ENCODE peak calls at places on chromosomes 12 and 14, in eight cellular contexts. One of them, this sample, is unnamed.

GRCh38 chr14:102320033-102320660 is 601 bp downstream of the ZNF839 start:
- DNase-seq in NCI-H460: no peak
- DNase-seq in NCI-H526: peak; percentile 38
- DNase-seq in uterus: peak; percentile 53
- DNase-seq in ureter: no peak
- DNase-seq in LoVo: peak; percentile 24
- DNase-seq in activated naive CD4-positive, alpha-beta T cell treated with Interleukin-2 at 50 U/mL for 16 hours: peak; percentile 52
- DNase-seq in stimulated activated CD4-positive, alpha-beta T cell treated with anti-CD3 and anti-CD28 coated beads, Interleukin-2, amount 100 ng/mL, for 4 hours: peak; percentile 41
- DNase-seq in this sample: peak; percentile 28

GRCh38 chr12:118055144-118055557 is 5.8 kb downstream of the WSB2 start:
- DNase-seq in uterus: no peak
- DNase-seq in NCI-H526: peak; percentile 70
- DNase-seq in stimulated activated CD4-positive, alpha-beta T cell treated with anti-CD3 and anti-CD28 coated beads, Interleukin-2, amount 100 ng/mL, for 4 hours: peak; percentile 51
- DNase-seq in LoVo: peak; percentile 63
- DNase-seq in ureter: peak; percentile 50
- DNase-seq in activated naive CD4-positive, alpha-beta T cell treated with Interleukin-2 at 50 U/mL for 16 hours: peak; percentile 79
- DNase-seq in NCI-H460: peak; percentile 57
- DNase-seq in this sample: peak; percentile 70

GRCh38 chr12:108332791-108333382 is 6.2 kb downstream of the CMKLR1 start:
- DNase-seq in LoVo: no peak
- DNase-seq in ureter: no peak
- DNase-seq in activated naive CD4-positive, alpha-beta T cell treated with Interleukin-2 at 50 U/mL for 16 hours: no peak
- DNase-seq in NCI-H460: no peak
- DNase-seq in uterus: no peak
- DNase-seq in stimulated activated CD4-positive, alpha-beta T cell treated with anti-CD3 and anti-CD28 coated beads, Interleukin-2, amount 100 ng/mL, for 4 hours: no peak
- DNase-seq in NCI-H526: no peak
- DNase-seq in this sample: no peak

GRCh38 chr12:97112161-97112560 is 205.1 kb downstream of the NEDD1 start:
- DNase-seq in stimulated activated CD4-positive, alpha-beta T cell treated with anti-CD3 and anti-CD28 coated beads, Interleukin-2, amount 100 ng/mL, for 4 hours: no peak
- DNase-seq in uterus: no peak
- DNase-seq in ureter: no peak
- DNase-seq in NCI-H460: no peak
- DNase-seq in NCI-H526: no peak
- DNase-seq in LoVo: no peak
- DNase-seq in activated naive CD4-positive, alpha-beta T cell treated with Interleukin-2 at 50 U/mL for 16 hours: no peak
- DNase-seq in this sample: no peak

GRCh38 chr12:86389949-86390348 is 133.8 kb upstream of the MGAT4C start:
- DNase-seq in NCI-H460: no peak
- DNase-seq in activated naive CD4-positive, alpha-beta T cell treated with Interleukin-2 at 50 U/mL for 16 hours: no peak
- DNase-seq in uterus: no peak
- DNase-seq in LoVo: no peak
- DNase-seq in stimulated activated CD4-positive, alpha-beta T cell treated with anti-CD3 and anti-CD28 coated beads, Interleukin-2, amount 100 ng/mL, for 4 hours: no peak
- DNase-seq in NCI-H526: no peak
- DNase-seq in ureter: no peak
- DNase-seq in this sample: peak; percentile 13

GRCh38 chr12:60072911-60073310 is 477.1 kb downstream of the SLC16A7 start:
- DNase-seq in activated naive CD4-positive, alpha-beta T cell treated with Interleukin-2 at 50 U/mL for 16 hours: no peak
- DNase-seq in NCI-H526: no peak
- DNase-seq in LoVo: no peak
- DNase-seq in uterus: no peak
- DNase-seq in NCI-H460: no peak
- DNase-seq in stimulated activated CD4-positive, alpha-beta T cell treated with anti-CD3 and anti-CD28 coated beads, Interleukin-2, amount 100 ng/mL, for 4 hours: no peak
- DNase-seq in ureter: no peak
- DNase-seq in this sample: no peak

GRCh38 chr14:92039073-92039719 is 663 bp downstream of the TRIP11 start:
- DNase-seq in stimulated activated CD4-positive, alpha-beta T cell treated with anti-CD3 and anti-CD28 coated beads, Interleukin-2, amount 100 ng/mL, for 4 hours: peak; percentile 16
- DNase-seq in activated naive CD4-positive, alpha-beta T cell treated with Interleukin-2 at 50 U/mL for 16 hours: peak; percentile 40
- DNase-seq in NCI-H526: peak; percentile 63
- DNase-seq in NCI-H460: peak; percentile 24
- DNase-seq in uterus: no peak
- DNase-seq in ureter: no peak
- DNase-seq in LoVo: peak; percentile 57
- DNase-seq in this sample: peak; percentile 55

GRCh38 chr14:23299558-23299957 is 3.1 kb downstream of the PPP1R3E start:
- DNase-seq in NCI-H460: no peak
- DNase-seq in uterus: no peak
- DNase-seq in activated naive CD4-positive, alpha-beta T cell treated with Interleukin-2 at 50 U/mL for 16 hours: no peak
- DNase-seq in LoVo: no peak
- DNase-seq in NCI-H526: peak; percentile 42
- DNase-seq in ureter: no peak
- DNase-seq in stimulated activated CD4-positive, alpha-beta T cell treated with anti-CD3 and anti-CD28 coated beads, Interleukin-2, amount 100 ng/mL, for 4 hours: no peak
- DNase-seq in this sample: no peak

GRCh38 chr12:65823481-65824313 is 586 bp upstream of the HMGA2 start:
- DNase-seq in LoVo: peak; percentile 78
- DNase-seq in uterus: peak; percentile 17
- DNase-seq in ureter: no peak
- DNase-seq in stimulated activated CD4-positive, alpha-beta T cell treated with anti-CD3 and anti-CD28 coated beads, Interleukin-2, amount 100 ng/mL, for 4 hours: no peak
- DNase-seq in NCI-H460: no peak
- DNase-seq in activated naive CD4-positive, alpha-beta T cell treated with Interleukin-2 at 50 U/mL for 16 hours: no peak
- DNase-seq in NCI-H526: peak; percentile 56
- DNase-seq in this sample: peak; percentile 50

GRCh38 chr12:59149995-59150642 is 229.8 kb upstream of the LRIG3 start:
- DNase-seq in NCI-H460: peak; percentile 81
- DNase-seq in uterus: no peak
- DNase-seq in LoVo: peak; percentile 89
- DNase-seq in activated naive CD4-positive, alpha-beta T cell treated with Interleukin-2 at 50 U/mL for 16 hours: no peak
- DNase-seq in NCI-H526: peak; percentile 90
- DNase-seq in ureter: no peak
- DNase-seq in stimulated activated CD4-positive, alpha-beta T cell treated with anti-CD3 and anti-CD28 coated beads, Interleukin-2, amount 100 ng/mL, for 4 hours: no peak
- DNase-seq in this sample: peak; percentile 23

GRCh38 chr12:49588761-49589516 is 16.5 kb downstream of the FAM186B start:
- DNase-seq in LoVo: no peak
- DNase-seq in stimulated activated CD4-positive, alpha-beta T cell treated with anti-CD3 and anti-CD28 coated beads, Interleukin-2, amount 100 ng/mL, for 4 hours: no peak
- DNase-seq in activated naive CD4-positive, alpha-beta T cell treated with Interleukin-2 at 50 U/mL for 16 hours: no peak
- DNase-seq in ureter: no peak
- DNase-seq in uterus: no peak
- DNase-seq in NCI-H526: no peak
- DNase-seq in NCI-H460: no peak
- DNase-seq in this sample: no peak

This sample was measured in WERI-Rb-1.